ENCODE peak calls at places on chromosomes 3 and 15, in ten cellular contexts. L, U, F, P, K, V, C, Y, G and R are unnamed samples.

GRCh38 chr3:192637803-192638202 is 89.5 kb downstream of the FGF12 start:
- DNase-seq in L (no peak), U (peak), F (no peak), P (no peak), K (no peak), V (no peak), C (no peak), Y (no peak), G (no peak), R (no peak)

GRCh38 chr15:98120561-98120960 is 160.1 kb downstream of the ARRDC4 start:
- DNase-seq in L (no peak), U (no peak), F (no peak), P (no peak), K (no peak), V (no peak), C (no peak), Y (no peak), G (no peak), R (no peak)

GRCh38 chr3:193744048-193744821 is 151.2 kb downstream of the OPA1 start:
- DNase-seq in L (no peak), U (peak), F (no peak), P (no peak), K (no peak), V (no peak), C (peak), Y (no peak), G (no peak), R (no peak)

GRCh38 chr15:65558997-65559760 is 28.9 kb downstream of the HACD3 start:
- DNase-seq in L (no peak), U (no peak), F (no peak), P (no peak), K (no peak), V (no peak), C (no peak), Y (no peak), G (no peak), R (no peak)

GRCh38 chr15:49693491-49693890 is 72.6 kb downstream of the DTWD1 start:
- DNase-seq in L (no peak), U (no peak), F (no peak), P (no peak), K (no peak), V (no peak), C (no peak), Y (no peak), G (no peak), R (no peak)

GRCh38 chr15:52247481-52247880 is 48.1 kb downstream of the MYO5C start:
- DNase-seq in L (no peak), U (no peak), F (no peak), P (no peak), K (no peak), V (no peak), C (no peak), Y (peak), G (no peak), R (no peak)

GRCh38 chr3:156017636-156018035 is 102.7 kb upstream of the KCNAB1 start:
- DNase-seq in L (no peak), U (no peak), F (no peak), P (no peak), K (no peak), V (no peak), C (no peak), Y (no peak), G (no peak), R (no peak)

GRCh38 chr3:15646924-15647511 is 45.5 kb downstream of the BTD start:
- DNase-seq in L (peak), U (no peak), F (no peak), P (peak), K (no peak), V (no peak), C (peak), Y (no peak), G (no peak), R (peak)

GRCh38 chr3:10371167-10371566 is 50.3 kb upstream of the SEC13 start:
- DNase-seq in L (peak), U (no peak), F (no peak), P (peak), K (no peak), V (no peak), C (no peak), Y (no peak), G (no peak), R (no peak)

GRCh38 chr3:2476996-2477395 is 378.3 kb downstream of the CNTN4 start:
- DNase-seq in L (no peak), U (no peak), F (no peak), P (no peak), K (no peak), V (no peak), C (no peak), Y (no peak), G (no peak), R (no peak)

GRCh38 chr15:64640146-64640868 is 135.1 kb downstream of the RBPMS2 start:
- DNase-seq in L (no peak), U (no peak), F (peak), P (no peak), K (no peak), V (no peak), C (no peak), Y (peak), G (no peak), R (no peak)

GRCh38 chr15:33234019-33234418 is 39.5 kb upstream of the FMN1 start:
- DNase-seq in L (no peak), U (peak), F (peak), P (peak), K (peak), V (no peak), C (peak), Y (peak), G (no peak), R (no peak)

GRCh38 chr15:45573961-45574629 is 13.1 kb upstream of the BLOC1S6 start:
- DNase-seq in L (no peak), U (no peak), F (no peak), P (peak), K (no peak), V (peak), C (no peak), Y (no peak), G (peak), R (no peak)

GRCh38 chr15:25775317-25775912 is 87.7 kb downstream of the ATP10A start:
- DNase-seq in L (peak), U (peak), F (no peak), P (peak), K (no peak), V (no peak), C (no peak), Y (peak), G (peak), R (peak)

GRCh38 chr15:23859008-23859407 is 171.9 kb upstream of the NDN start:
- DNase-seq in L (no peak), U (no peak), F (no peak), P (no peak), K (no peak), V (no peak), C (no peak), Y (no peak), G (no peak), R (no peak)

GRCh38 chr3:134625885-134626741 is 24.7 kb downstream of the KY start:
- DNase-seq in L (no peak), U (no peak), F (no peak), P (no peak), K (no peak), V (no peak), C (no peak), Y (no peak), G (no peak), R (peak)

GRCh38 chr3:127329647-127330285 is 41.9 kb upstream of the PRR20G start:
- DNase-seq in L (no peak), U (no peak), F (no peak), P (no peak), K (no peak), V (no peak), C (no peak), Y (no peak), G (no peak), R (no peak)

GRCh38 chr3:66991478-66991877 is 6.6 kb upstream of the KBTBD8 start:
- DNase-seq in L (no peak), U (no peak), F (peak), P (peak), K (no peak), V (no peak), C (no peak), Y (peak), G (no peak), R (no peak)

GRCh38 chr15:31977812-31978662 is 52.3 kb upstream of the CHRNA7 start:
- DNase-seq in L (peak), U (peak), F (peak), P (peak), K (peak), V (peak), C (peak), Y (peak), G (peak), R (peak)

GRCh38 chr3:115074502-115074901 is 72.6 kb downstream of the ZBTB20 start:
- DNase-seq in L (no peak), U (no peak), F (no peak), P (peak), K (no peak), V (no peak), C (no peak), Y (no peak), G (no peak), R (no peak)

GRCh38 chr15:41961014-41961518 is 11.3 kb downstream of the EHD4 start:
- DNase-seq in L (no peak), U (no peak), F (no peak), P (no peak), K (no peak), V (no peak), C (no peak), Y (no peak), G (no peak), R (no peak)

GRCh38 chr3:159765860-159766294 is 222.8 kb upstream of the IL12A start:
- DNase-seq in L (no peak), U (peak), F (no peak), P (no peak), K (peak), V (no peak), C (no peak), Y (no peak), G (no peak), R (no peak)

GRCh38 chr3:187150599-187150998 is 11.3 kb upstream of the RPL39L start:
- DNase-seq in L (peak), U (peak), F (peak), P (no peak), K (no peak), V (peak), C (peak), Y (peak), G (no peak), R (no peak)

GRCh38 chr3:184305577-184305976 is 6.5 kb downstream of the PSMD2 start:
- DNase-seq in L (no peak), U (no peak), F (peak), P (peak), K (no peak), V (no peak), C (no peak), Y (no peak), G (no peak), R (no peak)

GRCh38 chr3:55936549-55937052 is 449.5 kb upstream of the WNT5A start:
- DNase-seq in L (no peak), U (no peak), F (no peak), P (no peak), K (no peak), V (no peak), C (no peak), Y (no peak), G (no peak), R (no peak)

GRCh38 chr3:125478321-125478720 is 41.7 kb downstream of the SNX4 start:
- DNase-seq in L (no peak), U (no peak), F (no peak), P (peak), K (no peak), V (no peak), C (no peak), Y (no peak), G (no peak), R (no peak)